ENCODE peak calls at places on chromosomes 7 and 10, in eight cellular contexts. S is dorsolateral prefrontal cortex, H is transverse colon, M is heart left ventricle, Y is AG04449, Q is mammary epithelial cell, R is epithelial cell of proximal tubule, T is neural progenitor cell. D is an unnamed sample.

GRCh38 chr7:70306173-70306572 is 707.9 kb downstream of the AUTS2 start:
- DNase-seq in S (no peak), H (no peak), M (no peak), Y (no peak), Q (no peak), R (no peak), T (no peak), D (no peak)

GRCh38 chr10:3848768-3849643 is 64.0 kb upstream of the KLF6 start:
- DNase-seq in S (no peak), H (no peak), M (no peak), Y (no peak), Q (peak; percentile 69), R (no peak), T (no peak), D (no peak)

GRCh38 chr7:132618271-132618955 is 42.1 kb upstream of the PLXNA4 start:
- DNase-seq in S (no peak), H (no peak), M (no peak), Y (no peak), Q (no peak), R (no peak), T (no peak), D (no peak)

GRCh38 chr7:44789990-44790389 is 6.5 kb upstream of the PPIA start:
- DNase-seq in S (no peak), H (no peak), M (no peak), Y (no peak), Q (no peak), R (no peak), T (no peak), D (no peak)

GRCh38 chr7:459584-460373 is 59.9 kb downstream of the PDGFA start:
- DNase-seq in S (no peak), H (no peak), M (no peak), Y (no peak), Q (no peak), R (no peak), T (no peak), D (no peak)

GRCh38 chr7:146831875-146832274 is 715.3 kb downstream of the CNTNAP2 start:
- DNase-seq in S (no peak), H (no peak), M (no peak), Y (no peak), Q (no peak), R (no peak), T (no peak), D (no peak)

GRCh38 chr10:127150136-127150535 is 46.3 kb downstream of the INSYN2A start:
- DNase-seq in S (no peak), H (no peak), M (no peak), Y (no peak), Q (peak; percentile 43), R (peak; percentile 43), T (no peak), D (no peak)

GRCh38 chr7:33261585-33261984 is 132.2 kb downstream of the BBS9 start:
- DNase-seq in S (no peak), H (no peak), M (no peak), Y (no peak), Q (peak; percentile 52), R (no peak), T (no peak), D (no peak)

GRCh38 chr10:124703778-124704427 is 40.3 kb downstream of the FAM53B start:
- DNase-seq in S (peak; percentile 73), H (no peak), M (peak; percentile 93), Y (no peak), Q (no peak), R (no peak), T (no peak), D (no peak)

GRCh38 chr10:90921906-90922305 is 1.0 kb upstream of the ANKRD1 start:
- DNase-seq in S (no peak), H (no peak), M (no peak), Y (no peak), Q (no peak), R (no peak), T (no peak), D (no peak)

GRCh38 chr10:29199344-29199743 is 89.5 kb upstream of the LYZL1 start:
- DNase-seq in S (no peak), H (no peak), M (no peak), Y (no peak), Q (no peak), R (no peak), T (peak; percentile 40), D (no peak)

GRCh38 chr7:75878769-75879596 is at the start of gene RHBDD2:
- DNase-seq in S (peak; percentile 96), H (peak; percentile 97), M (peak; percentile 97), Y (no peak), Q (peak; percentile 90), R (peak; percentile 27), T (peak; percentile 97), D (peak; percentile 64)

GRCh38 chr10:58399410-58399809 is 14.2 kb downstream of the TFAM start:
- DNase-seq in S (no peak), H (no peak), M (no peak), Y (no peak), Q (peak; percentile 43), R (no peak), T (no peak), D (no peak)

GRCh38 chr7:111987115-111987826 is 218.9 kb downstream of the DOCK4 start:
- DNase-seq in S (no peak), H (no peak), M (no peak), Y (no peak), Q (peak; percentile 62), R (no peak), T (no peak), D (peak; percentile 40)

GRCh38 chr10:106577266-106577665 is 587.2 kb downstream of the SORCS1 start:
- DNase-seq in S (no peak), H (no peak), M (no peak), Y (no peak), Q (peak; percentile 88), R (no peak), T (peak; percentile 4), D (no peak)

DNA sequence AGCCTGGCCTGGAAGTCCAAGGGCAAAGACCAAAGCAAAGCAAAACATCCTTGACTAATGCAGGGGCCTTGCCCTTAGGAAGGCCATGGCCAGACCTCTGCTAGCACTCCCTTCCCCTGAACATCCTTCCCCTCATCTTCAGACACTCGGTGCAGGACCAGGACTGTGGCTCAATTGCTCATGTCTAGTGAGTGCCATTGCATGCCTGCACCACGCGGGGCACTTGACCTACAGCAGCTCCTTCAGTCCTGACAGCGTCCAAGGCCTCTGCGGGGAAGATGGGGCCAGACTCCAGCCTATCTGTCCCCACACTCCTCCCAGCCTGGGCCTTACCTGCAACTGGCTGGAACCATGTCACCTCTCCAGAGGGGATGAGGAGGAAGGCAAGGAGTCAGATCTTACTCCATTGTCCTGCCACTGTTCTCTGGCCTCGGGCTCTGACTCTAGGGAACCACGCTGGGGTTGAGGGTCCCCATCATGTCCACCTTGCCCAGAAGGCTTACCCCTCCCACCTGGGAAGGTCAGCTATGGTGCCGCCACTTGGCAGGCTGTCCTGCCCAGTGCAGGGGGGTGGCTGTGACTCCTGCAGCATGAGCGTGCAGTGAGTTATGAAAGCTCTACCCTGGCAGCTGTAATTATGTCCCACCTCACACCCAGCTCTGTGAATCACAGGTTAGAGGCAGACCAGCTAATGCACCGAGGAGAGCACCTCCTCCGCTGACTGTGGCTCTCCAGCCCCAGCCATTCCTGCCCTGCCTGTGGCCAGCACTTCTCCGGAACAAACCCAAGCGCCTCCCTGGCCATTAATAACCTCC is 16.1 kb downstream of the DRGX start:
- DNase-seq in S (no peak), H (no peak), M (no peak), Y (no peak), Q (no peak), R (no peak), T (no peak), D (no peak)
- TF ChIP-seq CTCF in S (no peak), H (no peak), M (no peak), Y (peak; percentile 21), Q (no peak), R (peak; percentile 35), T (peak; percentile 15), D (peak; percentile 25)

GRCh38 chr10:1058017-1058416 is 1.8 kb downstream of the WDR37 start:
- DNase-seq in S (no peak), H (no peak), M (peak; percentile 61), Y (no peak), Q (no peak), R (no peak), T (no peak), D (no peak)

GRCh38 chr10:1061930-1062769 is 6.0 kb downstream of the WDR37 start:
- DNase-seq in S (no peak), H (no peak), M (no peak), Y (no peak), Q (no peak), R (no peak), T (no peak), D (no peak)

GRCh38 chr10:1057106-1057657 is 997 bp downstream of the WDR37 start:
- DNase-seq in S (no peak), H (no peak), M (no peak), Y (no peak), Q (no peak), R (no peak), T (peak; percentile 51), D (no peak)

GRCh38 chr10:1056326-1057105 is at the start of gene WDR37:
- DNase-seq in S (peak; percentile 88), H (peak; percentile 89), M (peak; percentile 89), Y (no peak), Q (peak; percentile 85), R (no peak), T (peak; percentile 93), D (peak; percentile 48)

GRCh38 chr10:1059902-1060301 is 3.7 kb downstream of the WDR37 start:
- DNase-seq in S (no peak), H (no peak), M (no peak), Y (no peak), Q (peak; percentile 87), R (no peak), T (no peak), D (no peak)
- H3K4me3 ChIP-seq in S (no peak overlapping the region), H (no peak overlapping the region), M (no peak overlapping the region), Y (no peak overlapping the region), Q (no peak overlapping the region), R (no peak overlapping the region), T (no peak overlapping the region), D (no peak overlapping the region)

GRCh38 chr7:21300692-21301091 is 127.2 kb upstream of the SP4 start:
- DNase-seq in S (no peak), H (no peak), M (no peak), Y (no peak), Q (no peak), R (no peak), T (no peak), D (no peak)
- TF ChIP-seq CTCF in S (no peak), H (no peak), M (no peak), Y (no peak), Q (peak; percentile 27), R (peak; percentile 39), T (peak; percentile 42), D (no peak)

GRCh38 chr7:47326808-47327207 is 255.1 kb downstream of the TNS3 start:
- DNase-seq in S (no peak), H (no peak), M (peak; percentile 52), Y (no peak), Q (no peak), R (no peak), T (peak; percentile 52), D (peak; percentile 31)

GRCh38 chr7:47326220-47326619 is 255.7 kb downstream of the TNS3 start:
- DNase-seq in S (no peak), H (no peak), M (no peak), Y (no peak), Q (peak; percentile 79), R (no peak), T (peak; percentile 20), D (peak; percentile 28)

GRCh38 chr7:47328392-47329319 is 253.3 kb downstream of the TNS3 start:
- DNase-seq in S (no peak), H (no peak), M (peak; percentile 45), Y (no peak), Q (no peak), R (no peak), T (no peak), D (no peak)

GRCh38 chr7:47327698-47328391 is 254.1 kb downstream of the TNS3 start:
- DNase-seq in S (peak; percentile 88), H (peak; percentile 79), M (peak; percentile 95), Y (no peak), Q (peak; percentile 62), R (no peak), T (peak; percentile 93), D (peak; percentile 7)

GRCh38 chr7:47327306-47327697 is 254.6 kb downstream of the TNS3 start:
- DNase-seq in S (no peak), H (no peak), M (no peak), Y (no peak), Q (no peak), R (no peak), T (no peak), D (no peak)
- H3K4me3 ChIP-seq in S (peak overlapping the region; percentile 52), H (peak overlapping the region; percentile 17), M (no peak overlapping the region), Y (peak overlapping the region; percentile 55), Q (peak overlapping the region; percentile 27), R (no peak overlapping the region), T (peak overlapping the region; percentile 33), D (no peak overlapping the region)

D was measured in AG09309.